ENCODE peak calls at places on chromosomes 2 and 18, in ten cellular contexts. P is left lobe of liver; I is activated CD4-positive, alpha-beta T cell treated with anti-CD3 and anti-CD28 coated beads for 24 hours; Y is neural progenitor cell; J is NCI-H748 treated with DMSO at 0.1 percent for 48 hours; H is mesendoderm; Z is activated CD4-positive, CD25-positive, alpha-beta regulatory T cell treated with anti-CD3 and anti-CD28 coated beads, Interleukin-2, amount 50 U/mL, for 72 hours; F is stimulated activated CD4-positive, alpha-beta T cell treated with anti-CD3 and anti-CD28 coated beads, Interleukin-12 subunit alpha, Interleukin-12 subunit beta, amount 100 ng/mL, for 24 hours; K is H7; Q is endothelial cell. O is an unnamed sample.

GRCh38 chr18:25039781-25040180 is 312.2 kb downstream of the ZNF521 start:
- DNase-seq in I (no peak), J (no peak), K (no peak), Z (no peak), P (no peak), H (no peak), F (no peak), Q (no peak), Y (no peak), O (no peak)

GRCh38 chr2:71922091-71922490 is 225.6 kb downstream of the CYP26B1 start:
- DNase-seq in Q (no peak), Z (no peak), Y (no peak), J (no peak), I (no peak), K (peak), H (no peak), F (no peak), P (peak), O (no peak)

GRCh38 chr2:150120271-150120950 is 367.1 kb downstream of the RND3 start:
- DNase-seq in Y (peak), I (no peak), F (no peak), K (no peak), J (peak), H (no peak), Q (no peak), Z (no peak), P (peak), O (no peak)

GRCh38 chr2:241538838-241539615 is 19.5 kb upstream of the BOK start:
- DNase-seq in F (no peak), P (no peak), K (peak), Q (no peak), H (no peak), Z (no peak), Y (no peak), I (no peak), J (no peak), O (no peak)

GRCh38 chr2:47631840-47632398 is 151.0 kb upstream of the MSH6 start:
- DNase-seq in J (no peak), Y (no peak), I (no peak), Q (no peak), H (peak), Z (no peak), K (peak), P (no peak), F (no peak), O (no peak)

GRCh38 chr2:96315400-96316071 is 9.6 kb upstream of the ITPRIPL1 start:
- DNase-seq in K (no peak), Y (no peak), Q (no peak), Z (no peak), F (no peak), J (no peak), H (peak), P (no peak), I (no peak), O (no peak)

GRCh38 chr2:26016012-26016742 is 17.7 kb upstream of the RAB10 start:
- DNase-seq in I (no peak), F (no peak), P (no peak), H (no peak), Y (no peak), Z (no peak), Q (no peak), K (no peak), J (no peak), O (no peak)

GRCh38 chr2:218039171-218039570 is 29.9 kb upstream of the RUFY4 start:
- DNase-seq in I (no peak), Y (no peak), Q (no peak), J (no peak), F (no peak), Z (no peak), K (no peak), H (no peak), P (no peak), O (no peak)

GRCh38 chr2:218883491-218884490 is 3.1 kb downstream of the WNT10A start:
- DNase-seq in Z (no peak), J (no peak), H (no peak), P (no peak), Q (no peak), F (no peak), K (peak), Y (peak), I (no peak), O (no peak)

GRCh38 chr2:137980459-137980858 is 16.2 kb downstream of the HNMT start:
- DNase-seq in Q (no peak), K (no peak), Z (no peak), I (no peak), H (no peak), P (no peak), F (no peak), Y (no peak), J (no peak), O (no peak)

GRCh38 chr2:73985318-73986084 is 791 bp downstream of the TET3 start:
- DNase-seq in P (peak), Z (peak), Q (peak), J (no peak), I (peak), K (peak), Y (peak), H (no peak), F (peak), O (peak)

GRCh38 chr2:239309398-239310245 is 91.2 kb downstream of the HDAC4 start:
- DNase-seq in Z (peak), J (no peak), Y (no peak), Q (no peak), K (no peak), F (no peak), H (no peak), P (peak), I (no peak), O (no peak)

GRCh38 chr2:210046851-210047486 is 44.5 kb downstream of the RPE start:
- DNase-seq in J (no peak), K (no peak), P (no peak), Z (no peak), F (no peak), Y (no peak), H (peak), I (no peak), Q (no peak), O (no peak)

GRCh38 chr2:63681896-63682295 is 93.1 kb downstream of the MDH1 start:
- DNase-seq in K (no peak), F (no peak), Z (no peak), Y (no peak), J (no peak), H (no peak), Q (no peak), I (no peak), P (no peak), O (no peak)

GRCh38 chr2:127128508-127128907 is 21.6 kb upstream of the BIN1 start:
- DNase-seq in K (peak), P (peak), F (no peak), H (peak), J (peak), Y (peak), I (no peak), Z (no peak), Q (no peak), O (no peak)

GRCh38 chr2:147198651-147199171 is 646.1 kb upstream of the ACVR2A start:
- DNase-seq in Q (no peak), Z (no peak), I (no peak), P (no peak), F (no peak), K (no peak), Y (peak), H (peak), J (no peak), O (no peak)

GRCh38 chr2:234251326-234252271 is 201.1 kb downstream of the SPP2 start:
- DNase-seq in H (no peak), P (no peak), I (no peak), Z (no peak), J (no peak), Q (no peak), K (no peak), F (no peak), Y (no peak), O (no peak)

GRCh38 chr2:219057709-219058540 is 2.8 kb downstream of the IHH start:
- DNase-seq in J (peak), K (peak), H (peak), Y (peak), I (peak), F (peak), Z (peak), Q (peak), P (peak), O (peak)

GRCh38 chr18:78995740-78996395 is 16.2 kb downstream of the SALL3 start:
- DNase-seq in I (no peak), J (no peak), Q (no peak), F (no peak), P (no peak), Y (no peak), K (no peak), H (no peak), Z (no peak), O (no peak)

GRCh38 chr18:75031717-75032317 is 177.1 kb downstream of the PTGR3 start:
- DNase-seq in Y (no peak), P (no peak), J (no peak), K (no peak), F (no peak), Z (no peak), H (no peak), Q (no peak), I (no peak), O (no peak)

GRCh38 chr2:38709515-38710194 is 41.5 kb downstream of the SRSF7 start:
- DNase-seq in K (no peak), Q (no peak), J (no peak), H (peak), P (no peak), F (no peak), Z (no peak), I (no peak), Y (no peak), O (no peak)

GRCh38 chr2:12035029-12035720 is 288.7 kb downstream of the LPIN1 start:
- DNase-seq in Z (no peak), F (no peak), K (no peak), I (no peak), J (no peak), P (no peak), Y (no peak), Q (no peak), H (no peak), O (no peak)

GRCh38 chr18:56083097-56083865 is 495.3 kb upstream of the TCF4 start:
- DNase-seq in Z (no peak), I (no peak), H (peak), J (no peak), Y (peak), K (no peak), P (peak), F (no peak), Q (no peak), O (no peak)

GRCh38 chr2:101474752-101475384 is at the start of gene RFX8:
- DNase-seq in Y (no peak), Q (no peak), F (peak), J (no peak), P (no peak), Z (peak), H (peak), I (peak), K (peak), O (peak)

GRCh38 chr2:234490239-234491074 is 6.4 kb downstream of the ARL4C start:
- DNase-seq in K (no peak), P (no peak), I (no peak), Y (no peak), H (no peak), Q (no peak), J (no peak), F (no peak), Z (no peak), O (no peak)

GRCh38 chr2:219453691-219454131 is 19.1 kb downstream of the SPEG start:
- DNase-seq in Q (no peak), H (peak), I (no peak), F (no peak), Y (peak), P (no peak), Z (no peak), J (no peak), K (no peak), O (no peak)

GRCh38 chr18:7094432-7094831 is 23.2 kb downstream of the LAMA1 start:
- DNase-seq in I (no peak), K (no peak), Z (no peak), F (no peak), P (no peak), H (no peak), Y (no peak), J (no peak), Q (no peak), O (no peak)

GRCh38 chr2:68878753-68879152 is 7.6 kb upstream of the BMP10 start:
- DNase-seq in H (peak), I (no peak), Z (no peak), K (no peak), Y (no peak), P (no peak), J (no peak), F (no peak), Q (no peak), O (no peak)

GRCh38 chr18:49174478-49174877 is 223.7 kb upstream of the SMAD7 start:
- DNase-seq in P (no peak), Y (no peak), F (no peak), I (no peak), Z (no peak), Q (no peak), K (no peak), J (no peak), H (no peak), O (no peak)

GRCh38 chr2:74440378-74441110 is 1.2 kb downstream of the RTKN start:
- DNase-seq in K (peak), Z (no peak), J (peak), Q (peak), H (peak), F (no peak), Y (peak), P (peak), I (no peak), O (no peak)

GRCh38 chr2:29154610-29155009 is 39.4 kb downstream of the CLIP4 start:
- DNase-seq in Q (no peak), I (no peak), Z (no peak), J (no peak), F (no peak), Y (no peak), P (no peak), K (no peak), H (no peak), O (no peak)

GRCh38 chr18:42078711-42079110 is 123.7 kb downstream of the PIK3C3 start:
- DNase-seq in Y (no peak), I (no peak), F (no peak), Z (no peak), H (no peak), Q (no peak), J (no peak), K (no peak), P (no peak), O (no peak)

GRCh38 chr2:18245375-18245774 is 315.1 kb downstream of the RDH14 start:
- DNase-seq in Z (no peak), K (no peak), Y (no peak), F (no peak), I (no peak), P (no peak), Q (no peak), H (no peak), J (no peak), O (no peak)

GRCh38 chr2:240794178-240794721 is 25.8 kb downstream of the KIF1A start:
- DNase-seq in Q (no peak), K (no peak), H (no peak), J (no peak), Z (peak), F (no peak), P (peak), I (no peak), Y (no peak), O (peak)

GRCh38 chr2:214649440-214650205 is 159.9 kb downstream of the BARD1 start:
- DNase-seq in J (no peak), Z (no peak), F (no peak), Q (no peak), H (no peak), P (no peak), I (no peak), K (no peak), Y (no peak), O (no peak)

GRCh38 chr2:197804758-197805597 is 585 bp downstream of the PLCL1 start:
- DNase-seq in K (peak), Q (peak), I (no peak), H (no peak), Z (peak), Y (peak), J (no peak), P (no peak), F (peak), O (peak)

O was measured in CD14-positive monocyte.